ENCODE peak calls at places on chromosome X, in four cellular contexts. One of them, this sample, is unnamed.

GRCh38 chrX:140439455-140439854 is 65.4 kb downstream of the SOX3 start:
- DNase-seq in neural progenitor cell: peak; percentile 92
- DNase-seq in Caco-2: peak; percentile 8
- DNase-seq in EL: no peak
- DNase-seq in this sample: no peak

GRCh38 chrX:24026403-24026801 is 584 bp downstream of the KLHL15 start:
- DNase-seq in neural progenitor cell: peak; percentile 23
- DNase-seq in EL: no peak
- DNase-seq in Caco-2: no peak
- DNase-seq in this sample: no peak

GRCh38 chrX:120302434-120302833 is 8.8 kb downstream of the TMEM255A start:
- DNase-seq in Caco-2: no peak
- DNase-seq in neural progenitor cell: peak; percentile 4
- DNase-seq in EL: peak; percentile 1
- DNase-seq in this sample: no peak

GRCh38 chrX:47297874-47298273 is 65.1 kb downstream of the USP11 start:
- DNase-seq in neural progenitor cell: no peak
- DNase-seq in Caco-2: peak; percentile 80
- DNase-seq in EL: no peak
- DNase-seq in this sample: no peak

GRCh38 chrX:134530845-134531244 is 70.9 kb downstream of the HPRT1 start:
- DNase-seq in neural progenitor cell: no peak
- DNase-seq in Caco-2: no peak
- DNase-seq in EL: no peak
- DNase-seq in this sample: no peak

GRCh38 chrX:110004210-110004609 is 1.3 kb downstream of the TMEM164 start:
- DNase-seq in Caco-2: peak; percentile 3
- DNase-seq in neural progenitor cell: peak; percentile 7
- DNase-seq in EL: no peak
- DNase-seq in this sample: no peak

GRCh38 chrX:39470588-39471155 is 627.1 kb downstream of the BCOR start:
- DNase-seq in Caco-2: no peak
- DNase-seq in EL: peak; percentile 24
- DNase-seq in neural progenitor cell: no peak
- DNase-seq in this sample: no peak

GRCh38 chrX:15769300-15769954 is 20.9 kb upstream of the ZRSR2 start:
- DNase-seq in neural progenitor cell: peak; percentile 55
- DNase-seq in Caco-2: no peak
- DNase-seq in EL: no peak
- DNase-seq in this sample: no peak

GRCh38 chrX:116204947-116205346 is 34.4 kb downstream of the AGTR2 start:
- DNase-seq in neural progenitor cell: peak; percentile 35
- DNase-seq in Caco-2: peak; percentile 24
- DNase-seq in EL: peak; percentile 1
- DNase-seq in this sample: peak; percentile 5

GRCh38 chrX:23742174-23742692 is 843 bp downstream of the ACOT9 start:
- DNase-seq in EL: peak; percentile 80
- DNase-seq in Caco-2: peak; percentile 12
- DNase-seq in neural progenitor cell: peak; percentile 36
- DNase-seq in this sample: no peak

This sample was measured in COR-L47.